ENCODE peak calls at places on chromosomes 5 and 9, in four cellular contexts. G is Peyer's patch, Z is cardiac muscle cell, F is A549. M is an unnamed sample.

GRCh38 chr5:42057254-42057690 is 132.2 kb downstream of the FBXO4 start:
- DNase-seq in G (peak; percentile 39), Z (peak; percentile 60), F (peak; percentile 23), M (peak; percentile 0)

GRCh38 chr5:112342364-112342763 is 76.7 kb downstream of the EPB41L4A start:
- DNase-seq in G (no peak), Z (no peak), F (no peak), M (no peak)

GRCh38 chr9:4642351-4642750 is 19.7 kb upstream of the PLPP6 start:
- DNase-seq in G (no peak), Z (no peak), F (no peak), M (no peak)

GRCh38 chr5:111762895-111763294 is 5.9 kb upstream of the NREP start:
- DNase-seq in G (no peak), Z (no peak), F (no peak), M (no peak)

GRCh38 chr9:4718911-4719310 is 22.1 kb downstream of the AK3 start:
- DNase-seq in G (no peak), Z (no peak), F (no peak), M (no peak)

GRCh38 chr9:26656003-26656940 is 236.3 kb downstream of the CAAP1 start:
- DNase-seq in G (no peak), Z (peak; percentile 22), F (peak; percentile 36), M (no peak)

GRCh38 chr5:54905942-54906537 is 79.4 kb downstream of the ESM1 start:
- DNase-seq in G (peak; percentile 26), Z (peak; percentile 78), F (peak; percentile 42), M (peak; percentile 59)

GRCh38 chr5:169171495-169171894 is 129.4 kb downstream of the SLIT3 start:
- DNase-seq in G (no peak), Z (no peak), F (no peak), M (no peak)

GRCh38 chr5:30605693-30606268 is 587.7 kb upstream of the CDH6 start:
- DNase-seq in G (no peak), Z (no peak), F (no peak), M (no peak)

GRCh38 chr5:979100-979817 is 29.3 kb upstream of the NKD2 start:
- DNase-seq in G (no peak), Z (no peak), F (no peak), M (no peak)

GRCh38 chr9:124013263-124014211 is 2.0 kb downstream of the LHX2 start:
- DNase-seq in G (no peak), Z (no peak), F (no peak), M (no peak)

GRCh38 chr9:97710356-97711222 is 13.4 kb upstream of the XPA start:
- DNase-seq in G (peak; percentile 34), Z (peak; percentile 83), F (peak; percentile 86), M (no peak)

GRCh38 chr9:69326261-69326660 is 1.2 kb downstream of the ENTREP1 start:
- DNase-seq in G (no peak), Z (peak; percentile 68), F (no peak), M (no peak)

GRCh38 chr5:139755892-139756671 is 39.5 kb upstream of the PSD2 start:
- DNase-seq in G (peak; percentile 47), Z (no peak), F (no peak), M (no peak)

GRCh38 chr5:111741270-111741669 is 15.7 kb downstream of the NREP start:
- DNase-seq in G (no peak), Z (no peak), F (no peak), M (no peak)

GRCh38 chr9:92746567-92747458 is 17.8 kb downstream of the BICD2 start:
- DNase-seq in G (no peak), Z (no peak), F (no peak), M (no peak)

GRCh38 chr5:40932766-40933165 is 23.5 kb downstream of the C7 start:
- DNase-seq in G (no peak), Z (no peak), F (no peak), M (no peak)

GRCh38 chr5:68033961-68034581 is 181.5 kb upstream of the PIK3R1 start:
- DNase-seq in G (no peak), Z (peak; percentile 69), F (no peak), M (peak; percentile 23)

GRCh38 chr9:109704546-109704945 is 75.5 kb upstream of the PALM2AKAP2 start:
- DNase-seq in G (no peak), Z (no peak), F (no peak), M (no peak)

GRCh38 chr5:122943050-122943698 is 93.4 kb downstream of the PPIC start:
- DNase-seq in G (no peak), Z (no peak), F (no peak), M (no peak)

GRCh38 chr9:132167192-132167591 is 5.3 kb downstream of the NTNG2 start:
- DNase-seq in G (no peak), Z (no peak), F (no peak), M (no peak)

GRCh38 chr9:77846957-77847574 is 184.5 kb downstream of the GNAQ start:
- DNase-seq in G (no peak), Z (no peak), F (no peak), M (no peak)

GRCh38 chr9:124297553-124297905 is 39.8 kb downstream of the NEK6 start:
- DNase-seq in G (no peak), Z (no peak), F (peak; percentile 70), M (peak; percentile 90)

GRCh38 chr5:84450617-84451414 is 66.1 kb upstream of the EDIL3 start:
- DNase-seq in G (no peak), Z (no peak), F (no peak), M (no peak)

DNA sequence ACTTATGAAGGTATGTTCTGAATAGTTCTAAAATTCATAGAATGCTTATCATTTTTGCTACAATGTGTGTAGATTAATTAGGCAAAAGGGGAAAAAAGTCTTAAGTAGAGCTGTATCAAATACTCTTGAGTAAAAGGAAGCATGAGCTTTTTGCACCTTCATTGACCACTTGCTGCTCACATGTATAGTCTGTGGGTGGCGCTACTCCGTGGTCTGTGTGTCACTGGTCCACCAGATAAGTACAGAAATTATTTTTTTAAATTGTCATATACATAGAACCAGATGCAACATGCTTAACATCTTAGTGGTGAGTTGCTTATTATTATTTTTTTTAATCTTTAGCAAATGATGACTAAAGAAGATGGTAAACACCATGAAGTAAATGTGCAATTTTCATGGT is 130.2 kb downstream of the MAN2A1 start:
- DNase-seq in G (no peak), Z (no peak), F (no peak), M (no peak)
- H3K27ac ChIP-seq in G (no peak overlapping the region), Z (no peak overlapping the region), F (no peak overlapping the region), M (no peak overlapping the region)

GRCh38 chr9:96423322-96423984 is 5.3 kb upstream of the ZNF367 start:
- DNase-seq in G (no peak), Z (no peak), F (no peak), M (no peak)
- TF ChIP-seq CTCF in G (no peak), Z (no peak), F (no peak), M (no peak)

DNA sequence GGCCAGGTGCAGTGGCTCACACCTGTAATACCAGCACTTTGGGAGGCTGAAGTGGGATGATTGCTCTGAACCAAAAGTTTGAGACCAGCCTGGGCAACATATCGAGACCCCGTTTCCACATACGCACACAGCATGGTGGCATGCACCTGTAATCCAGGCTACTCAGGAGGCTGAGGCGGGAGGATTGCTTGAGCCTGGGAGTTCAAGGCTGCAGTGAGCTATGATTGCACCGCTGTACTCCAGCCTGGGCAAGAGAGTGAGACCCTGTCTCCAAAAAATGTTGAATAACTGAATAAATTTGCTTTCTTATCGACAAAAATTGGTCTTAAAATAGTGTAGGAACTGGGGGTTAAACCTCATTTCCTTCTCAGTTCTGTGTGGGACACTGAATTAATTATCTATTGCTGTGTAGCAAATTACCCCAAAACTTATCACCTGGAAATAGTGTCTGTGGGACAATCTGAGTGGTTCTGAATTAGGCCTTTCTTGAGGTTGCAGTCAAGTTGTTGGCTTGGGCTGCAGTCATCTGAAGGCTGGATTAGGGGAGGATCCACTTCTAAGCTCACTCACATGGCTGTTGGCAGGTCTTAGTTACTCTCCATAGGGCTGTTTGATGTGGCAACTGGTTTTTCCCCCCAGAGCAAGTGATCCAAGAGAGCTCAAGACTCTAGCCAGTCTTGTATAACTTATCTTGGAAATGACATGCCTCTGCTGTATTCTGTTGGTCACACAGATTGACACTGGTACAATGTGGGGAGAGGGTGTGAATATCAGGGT is 2.0 kb downstream of the SNX30 start:
- DNase-seq in G (no peak), Z (no peak), F (no peak), M (no peak)
- H3K4me3 ChIP-seq in G (no peak overlapping the region), Z (no peak overlapping the region), F (no peak overlapping the region), M (peak overlapping the region; percentile 93)

DNA sequence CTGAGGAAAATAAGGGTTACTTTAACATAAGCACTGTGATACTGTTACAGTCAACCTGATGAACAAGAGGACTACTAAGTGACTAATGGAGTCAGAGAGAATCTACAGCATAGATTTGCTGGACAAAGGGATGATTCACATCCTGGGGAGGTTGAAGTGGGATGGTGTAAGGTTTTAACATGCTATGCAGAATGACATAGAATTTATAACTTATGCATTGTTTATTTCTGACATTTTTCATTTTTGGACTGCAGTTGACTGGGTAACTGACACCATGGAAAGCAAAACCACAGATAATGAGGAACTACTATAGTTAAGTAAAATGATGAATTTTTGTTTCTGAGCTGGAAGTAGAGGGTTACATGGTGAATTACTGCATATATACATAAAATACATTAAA is 389.2 kb downstream of the MAT2B start:
- DNase-seq in G (no peak), Z (no peak), F (no peak), M (peak; percentile 48)
- H3K27ac ChIP-seq in G (no peak overlapping the region), Z (no peak overlapping the region), F (no peak overlapping the region), M (no peak overlapping the region)

GRCh38 chr9:95070549-95071021 is 246.9 kb downstream of the FANCC start:
- DNase-seq in G (no peak), Z (no peak), F (no peak), M (no peak)
- TF ChIP-seq CTCF in G (no peak), Z (no peak), F (no peak), M (no peak)

GRCh38 chr9:89621031-89621430 is 16.2 kb downstream of the GADD45G start:
- DNase-seq in G (no peak), Z (no peak), F (no peak), M (no peak)

GRCh38 chr9:89623925-89624420 is 19.2 kb downstream of the GADD45G start:
- DNase-seq in G (no peak), Z (no peak), F (no peak), M (no peak)

GRCh38 chr9:89625721-89626687 is 21.2 kb downstream of the GADD45G start:
- DNase-seq in G (no peak), Z (no peak), F (no peak), M (no peak)

GRCh38 chr9:89621676-89622075 is 16.9 kb downstream of the GADD45G start:
- DNase-seq in G (no peak), Z (no peak), F (no peak), M (no peak)

DNA sequence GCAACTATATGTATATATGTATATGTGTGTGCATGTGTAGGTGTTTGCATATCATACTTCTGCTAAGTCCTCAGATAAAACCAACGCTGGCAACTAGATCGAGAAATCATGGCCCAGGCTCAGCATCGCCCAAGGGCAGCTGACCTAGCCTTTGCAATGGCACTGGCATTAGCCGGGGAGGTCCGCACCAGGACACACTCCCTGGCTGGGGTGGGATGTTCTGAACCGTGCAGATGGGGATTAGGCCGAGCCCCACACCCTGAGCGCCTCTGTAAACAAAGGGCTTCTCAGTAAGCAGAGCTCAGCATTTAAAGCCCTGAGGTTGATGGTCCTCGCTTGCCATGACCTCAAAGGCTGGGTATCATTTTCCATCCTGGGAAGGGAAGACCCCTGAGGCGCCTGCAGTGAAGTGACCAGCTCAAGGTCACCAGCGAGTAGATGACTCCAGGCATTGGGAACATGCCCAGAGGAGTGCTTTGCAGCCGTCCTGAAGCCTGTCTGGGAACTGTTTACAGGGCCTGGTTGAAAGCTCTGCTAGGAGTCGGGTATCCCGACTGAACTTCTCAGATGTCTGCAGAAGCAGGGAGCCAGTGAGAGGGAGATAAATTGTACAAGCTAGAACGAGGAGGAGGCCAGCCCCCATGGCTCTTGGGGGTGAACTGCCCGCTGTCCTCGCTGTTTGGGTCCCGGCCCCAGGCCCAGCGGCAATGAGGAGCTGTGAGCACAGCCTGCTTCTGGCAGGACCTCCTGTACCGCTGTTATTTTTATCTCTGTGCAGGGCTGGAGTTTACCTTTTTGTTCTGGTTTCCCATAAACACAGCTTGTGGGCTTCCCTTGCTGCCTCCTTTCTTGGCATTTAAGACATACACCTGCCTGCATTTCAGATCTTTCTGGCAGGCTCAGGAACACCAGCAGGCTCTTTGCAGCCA is 18.4 kb downstream of the GADD45G start:
- DNase-seq in G (no peak), Z (no peak), F (no peak), M (no peak)
- H3K4me3 ChIP-seq in G (no peak overlapping the region), Z (no peak overlapping the region), F (no peak overlapping the region), M (no peak overlapping the region)

M was measured in AG04450.